ENCODE peak calls at places on chromosomes 5 and 9, in ten cellular contexts. One of them, this sample, is unnamed.

GRCh38 chr9:98316445-98317133 is 61.1 kb upstream of the TBC1D2 start:
- DNase-seq in body of pancreas: no peak
- DNase-seq in stomach: no peak
- DNase-seq in suprapubic skin: no peak
- DNase-seq in fibroblast of the aortic adventitia: no peak
- DNase-seq in ascending aorta: no peak
- DNase-seq in epithelial cell of esophagus: no peak
- DNase-seq in gastrocnemius medialis: no peak
- DNase-seq in fibroblast of lung: no peak
- DNase-seq in GM12865: no peak
- DNase-seq in this sample: no peak

GRCh38 chr5:432928-433791 is 9.8 kb upstream of the EXOC3 start:
- DNase-seq in body of pancreas: no peak
- DNase-seq in stomach: peak
- DNase-seq in suprapubic skin: no peak
- DNase-seq in fibroblast of the aortic adventitia: no peak
- DNase-seq in ascending aorta: peak
- DNase-seq in epithelial cell of esophagus: no peak
- DNase-seq in gastrocnemius medialis: no peak
- DNase-seq in fibroblast of lung: peak
- DNase-seq in GM12865: no peak
- DNase-seq in this sample: no peak

GRCh38 chr5:139474815-139475791 is 4.3 kb downstream of the SMIM33 start:
- DNase-seq in body of pancreas: no peak
- DNase-seq in stomach: no peak
- DNase-seq in suprapubic skin: no peak
- DNase-seq in fibroblast of the aortic adventitia: peak
- DNase-seq in ascending aorta: no peak
- DNase-seq in epithelial cell of esophagus: peak
- DNase-seq in gastrocnemius medialis: peak
- DNase-seq in fibroblast of lung: peak
- DNase-seq in GM12865: no peak
- DNase-seq in this sample: no peak

GRCh38 chr9:78714591-78714990 is 417.7 kb downstream of the PSAT1 start:
- DNase-seq in body of pancreas: no peak
- DNase-seq in stomach: no peak
- DNase-seq in suprapubic skin: no peak
- DNase-seq in fibroblast of the aortic adventitia: no peak
- DNase-seq in ascending aorta: no peak
- DNase-seq in epithelial cell of esophagus: no peak
- DNase-seq in gastrocnemius medialis: no peak
- DNase-seq in fibroblast of lung: no peak
- DNase-seq in GM12865: no peak
- DNase-seq in this sample: no peak

GRCh38 chr5:10222326-10222725 is 27.4 kb downstream of the ATPSCKMT start:
- DNase-seq in body of pancreas: no peak
- DNase-seq in stomach: no peak
- DNase-seq in suprapubic skin: no peak
- DNase-seq in fibroblast of the aortic adventitia: no peak
- DNase-seq in ascending aorta: no peak
- DNase-seq in epithelial cell of esophagus: no peak
- DNase-seq in gastrocnemius medialis: no peak
- DNase-seq in fibroblast of lung: peak
- DNase-seq in GM12865: no peak
- DNase-seq in this sample: peak

GRCh38 chr9:130023147-130023787 is 19.7 kb downstream of the FNBP1 start:
- DNase-seq in body of pancreas: no peak
- DNase-seq in stomach: no peak
- DNase-seq in suprapubic skin: no peak
- DNase-seq in fibroblast of the aortic adventitia: peak
- DNase-seq in ascending aorta: peak
- DNase-seq in epithelial cell of esophagus: peak
- DNase-seq in gastrocnemius medialis: peak
- DNase-seq in fibroblast of lung: no peak
- DNase-seq in GM12865: peak
- DNase-seq in this sample: no peak

GRCh38 chr5:94571415-94571814 is 47.0 kb downstream of the KIAA0825 start:
- DNase-seq in body of pancreas: no peak
- DNase-seq in stomach: no peak
- DNase-seq in suprapubic skin: no peak
- DNase-seq in fibroblast of the aortic adventitia: no peak
- DNase-seq in ascending aorta: no peak
- DNase-seq in epithelial cell of esophagus: no peak
- DNase-seq in gastrocnemius medialis: no peak
- DNase-seq in fibroblast of lung: no peak
- DNase-seq in GM12865: no peak
- DNase-seq in this sample: no peak

GRCh38 chr9:85964949-85965348 is 24.0 kb downstream of the NAA35 start:
- DNase-seq in body of pancreas: no peak
- DNase-seq in stomach: no peak
- DNase-seq in suprapubic skin: no peak
- DNase-seq in fibroblast of the aortic adventitia: no peak
- DNase-seq in ascending aorta: no peak
- DNase-seq in epithelial cell of esophagus: no peak
- DNase-seq in gastrocnemius medialis: no peak
- DNase-seq in fibroblast of lung: no peak
- DNase-seq in GM12865: no peak
- DNase-seq in this sample: no peak

GRCh38 chr9:118023649-118024048 is 319.4 kb downstream of the TLR4 start:
- DNase-seq in body of pancreas: no peak
- DNase-seq in stomach: no peak
- DNase-seq in suprapubic skin: no peak
- DNase-seq in fibroblast of the aortic adventitia: no peak
- DNase-seq in ascending aorta: no peak
- DNase-seq in epithelial cell of esophagus: peak
- DNase-seq in gastrocnemius medialis: no peak
- DNase-seq in fibroblast of lung: no peak
- DNase-seq in GM12865: no peak
- DNase-seq in this sample: no peak

GRCh38 chr5:10330511-10331105 is 22.9 kb upstream of the MARCHF6 start:
- DNase-seq in body of pancreas: no peak
- DNase-seq in stomach: no peak
- DNase-seq in suprapubic skin: no peak
- DNase-seq in fibroblast of the aortic adventitia: no peak
- DNase-seq in ascending aorta: no peak
- DNase-seq in epithelial cell of esophagus: no peak
- DNase-seq in gastrocnemius medialis: peak
- DNase-seq in fibroblast of lung: no peak
- DNase-seq in GM12865: no peak
- DNase-seq in this sample: no peak

GRCh38 chr5:34452170-34452828 is 203.8 kb upstream of the RAI14 start:
- DNase-seq in body of pancreas: no peak
- DNase-seq in stomach: no peak
- DNase-seq in suprapubic skin: no peak
- DNase-seq in fibroblast of the aortic adventitia: peak
- DNase-seq in ascending aorta: no peak
- DNase-seq in epithelial cell of esophagus: peak
- DNase-seq in gastrocnemius medialis: no peak
- DNase-seq in fibroblast of lung: peak
- DNase-seq in GM12865: peak
- DNase-seq in this sample: peak

GRCh38 chr5:6760003-6760402 is 46.8 kb downstream of the TENT4A start:
- DNase-seq in body of pancreas: no peak
- DNase-seq in stomach: no peak
- DNase-seq in suprapubic skin: no peak
- DNase-seq in fibroblast of the aortic adventitia: no peak
- DNase-seq in ascending aorta: no peak
- DNase-seq in epithelial cell of esophagus: no peak
- DNase-seq in gastrocnemius medialis: no peak
- DNase-seq in fibroblast of lung: no peak
- DNase-seq in GM12865: no peak
- DNase-seq in this sample: no peak

GRCh38 chr9:96293481-96293880 is 8.5 kb downstream of the HSD17B3 start:
- DNase-seq in body of pancreas: no peak
- DNase-seq in stomach: no peak
- DNase-seq in suprapubic skin: no peak
- DNase-seq in fibroblast of the aortic adventitia: no peak
- DNase-seq in ascending aorta: no peak
- DNase-seq in epithelial cell of esophagus: peak
- DNase-seq in gastrocnemius medialis: no peak
- DNase-seq in fibroblast of lung: peak
- DNase-seq in GM12865: no peak
- DNase-seq in this sample: no peak

GRCh38 chr5:93267276-93267675 is 313.7 kb downstream of the NR2F1-AS1 start:
- DNase-seq in body of pancreas: no peak
- DNase-seq in stomach: no peak
- DNase-seq in suprapubic skin: no peak
- DNase-seq in fibroblast of the aortic adventitia: no peak
- DNase-seq in ascending aorta: no peak
- DNase-seq in epithelial cell of esophagus: no peak
- DNase-seq in gastrocnemius medialis: no peak
- DNase-seq in fibroblast of lung: no peak
- DNase-seq in GM12865: no peak
- DNase-seq in this sample: no peak

GRCh38 chr5:137870647-137871339 is 3.1 kb downstream of the MYOT start:
- DNase-seq in body of pancreas: no peak
- DNase-seq in stomach: no peak
- DNase-seq in suprapubic skin: no peak
- DNase-seq in fibroblast of the aortic adventitia: no peak
- DNase-seq in ascending aorta: no peak
- DNase-seq in epithelial cell of esophagus: no peak
- DNase-seq in gastrocnemius medialis: peak
- DNase-seq in fibroblast of lung: no peak
- DNase-seq in GM12865: no peak
- DNase-seq in this sample: no peak

GRCh38 chr5:137866541-137867388 is 895 bp upstream of the MYOT start:
- DNase-seq in body of pancreas: no peak
- DNase-seq in stomach: no peak
- DNase-seq in suprapubic skin: no peak
- DNase-seq in fibroblast of the aortic adventitia: no peak
- DNase-seq in ascending aorta: no peak
- DNase-seq in epithelial cell of esophagus: no peak
- DNase-seq in gastrocnemius medialis: no peak
- DNase-seq in fibroblast of lung: no peak
- DNase-seq in GM12865: no peak
- DNase-seq in this sample: no peak

GRCh38 chr5:137871571-137871970 is 3.9 kb downstream of the MYOT start:
- DNase-seq in body of pancreas: no peak
- DNase-seq in stomach: no peak
- DNase-seq in suprapubic skin: no peak
- DNase-seq in fibroblast of the aortic adventitia: no peak
- DNase-seq in ascending aorta: no peak
- DNase-seq in epithelial cell of esophagus: no peak
- DNase-seq in gastrocnemius medialis: no peak
- DNase-seq in fibroblast of lung: no peak
- DNase-seq in GM12865: no peak
- DNase-seq in this sample: no peak

GRCh38 chr5:137872476-137872875 is 4.8 kb downstream of the MYOT start:
- DNase-seq in body of pancreas: no peak
- DNase-seq in stomach: no peak
- DNase-seq in suprapubic skin: no peak
- DNase-seq in fibroblast of the aortic adventitia: no peak
- DNase-seq in ascending aorta: no peak
- DNase-seq in epithelial cell of esophagus: no peak
- DNase-seq in gastrocnemius medialis: no peak
- DNase-seq in fibroblast of lung: no peak
- DNase-seq in GM12865: no peak
- DNase-seq in this sample: no peak

DNA sequence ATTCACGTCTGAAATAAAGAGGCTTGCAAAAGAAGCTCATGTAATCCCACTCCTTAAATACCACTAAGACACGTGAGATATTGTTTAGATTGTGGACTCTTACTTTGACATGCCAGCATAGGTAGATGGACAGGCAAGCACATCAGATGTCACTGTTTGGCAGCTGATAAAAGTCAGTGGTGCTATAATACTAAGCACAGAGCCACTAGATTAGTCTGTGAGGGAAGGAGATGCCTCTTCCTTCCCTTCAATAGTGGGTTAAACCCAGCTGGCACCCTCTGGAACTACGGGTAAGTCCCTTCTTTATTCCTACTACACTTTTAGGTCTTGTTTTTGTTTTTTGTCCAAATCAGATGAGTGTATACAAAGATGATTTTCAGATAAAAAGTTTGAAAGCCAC is at the start of gene MYOT:
- DNase-seq in body of pancreas: no peak
- DNase-seq in stomach: no peak
- DNase-seq in suprapubic skin: no peak
- DNase-seq in fibroblast of the aortic adventitia: no peak
- DNase-seq in ascending aorta: no peak
- DNase-seq in epithelial cell of esophagus: no peak
- DNase-seq in gastrocnemius medialis: peak
- DNase-seq in fibroblast of lung: no peak
- DNase-seq in GM12865: no peak
- DNase-seq in this sample: no peak
- H3K4me3 ChIP-seq in body of pancreas: no peak
- H3K4me3 ChIP-seq in stomach: no peak
- H3K4me3 ChIP-seq in suprapubic skin: no peak
- H3K4me3 ChIP-seq in fibroblast of the aortic adventitia: no peak
- H3K4me3 ChIP-seq in ascending aorta: no peak
- H3K4me3 ChIP-seq in epithelial cell of esophagus: no peak
- H3K4me3 ChIP-seq in gastrocnemius medialis: peak
- H3K4me3 ChIP-seq in fibroblast of lung: no peak
- H3K4me3 ChIP-seq in GM12865: no peak
- H3K4me3 ChIP-seq in this sample: no peak

GRCh38 chr5:115033861-115034260 is 135.8 kb downstream of the TRIM36 start:
- DNase-seq in body of pancreas: no peak
- DNase-seq in stomach: no peak
- DNase-seq in suprapubic skin: no peak
- DNase-seq in fibroblast of the aortic adventitia: no peak
- DNase-seq in ascending aorta: no peak
- DNase-seq in epithelial cell of esophagus: peak
- DNase-seq in gastrocnemius medialis: no peak
- DNase-seq in fibroblast of lung: no peak
- DNase-seq in GM12865: peak
- DNase-seq in this sample: peak
- TF ChIP-seq CTCF in body of pancreas: no peak
- TF ChIP-seq CTCF in stomach: no peak
- TF ChIP-seq CTCF in suprapubic skin: no peak
- TF ChIP-seq CTCF in fibroblast of the aortic adventitia: no peak
- TF ChIP-seq CTCF in ascending aorta: no peak
- TF ChIP-seq CTCF in epithelial cell of esophagus: no peak
- TF ChIP-seq CTCF in gastrocnemius medialis: no peak
- TF ChIP-seq CTCF in fibroblast of lung: no peak
- TF ChIP-seq CTCF in GM12865: peak
- TF ChIP-seq CTCF in this sample: peak

DNA sequence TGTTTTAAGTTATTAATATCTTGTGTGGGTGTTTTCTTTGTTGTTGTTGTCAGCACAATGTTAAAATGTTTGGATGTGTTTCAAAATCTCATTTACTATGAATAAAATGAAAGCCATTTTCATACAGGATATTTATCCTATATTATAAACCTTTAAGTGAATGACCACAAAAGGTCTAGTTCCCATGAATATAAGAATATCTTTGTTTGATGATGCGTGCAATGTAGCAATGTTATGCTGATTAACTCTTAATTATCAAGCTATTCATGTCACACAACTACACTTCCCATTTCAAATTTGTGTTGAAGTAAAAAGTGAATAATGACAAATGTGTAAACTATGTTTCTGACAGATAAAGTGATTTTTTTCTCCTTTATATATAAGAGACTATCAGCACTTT is 59.8 kb downstream of the MEF2C start:
- DNase-seq in body of pancreas: no peak
- DNase-seq in stomach: no peak
- DNase-seq in suprapubic skin: no peak
- DNase-seq in fibroblast of the aortic adventitia: no peak
- DNase-seq in ascending aorta: no peak
- DNase-seq in epithelial cell of esophagus: no peak
- DNase-seq in gastrocnemius medialis: no peak
- DNase-seq in fibroblast of lung: no peak
- DNase-seq in GM12865: no peak
- DNase-seq in this sample: no peak
- H3K4me3 ChIP-seq in body of pancreas: no peak
- H3K4me3 ChIP-seq in stomach: no peak
- H3K4me3 ChIP-seq in suprapubic skin: no peak
- H3K4me3 ChIP-seq in fibroblast of the aortic adventitia: no peak
- H3K4me3 ChIP-seq in ascending aorta: no peak
- H3K4me3 ChIP-seq in epithelial cell of esophagus: no peak
- H3K4me3 ChIP-seq in gastrocnemius medialis: no peak
- H3K4me3 ChIP-seq in fibroblast of lung: no peak
- H3K4me3 ChIP-seq in GM12865: peak
- H3K4me3 ChIP-seq in this sample: no peak

GRCh38 chr5:45639038-45639437 is 57.1 kb downstream of the HCN1 start:
- DNase-seq in body of pancreas: no peak
- DNase-seq in stomach: no peak
- DNase-seq in suprapubic skin: no peak
- DNase-seq in fibroblast of the aortic adventitia: no peak
- DNase-seq in ascending aorta: no peak
- DNase-seq in epithelial cell of esophagus: peak
- DNase-seq in gastrocnemius medialis: no peak
- DNase-seq in fibroblast of lung: no peak
- DNase-seq in GM12865: no peak
- DNase-seq in this sample: no peak
- TF ChIP-seq CTCF in body of pancreas: no peak
- TF ChIP-seq CTCF in stomach: no peak
- TF ChIP-seq CTCF in suprapubic skin: no peak
- TF ChIP-seq CTCF in fibroblast of the aortic adventitia: no peak
- TF ChIP-seq CTCF in ascending aorta: no peak
- TF ChIP-seq CTCF in epithelial cell of esophagus: no peak
- TF ChIP-seq CTCF in gastrocnemius medialis: no peak
- TF ChIP-seq CTCF in fibroblast of lung: no peak
- TF ChIP-seq CTCF in GM12865: no peak
- TF ChIP-seq CTCF in this sample: peak